ENCODE peak calls at places on chromosomes 11 and 22, in six cellular contexts. One of them, this sample, is unnamed.

GRCh38 chr22:22085702-22086500 is 103.3 kb upstream of the TOP3B start:
- DNase-seq in stimulated activated CD8-positive, alpha-beta memory T cell treated with anti-CD3 and anti-CD28 coated beads, Interleukin-15, amount 100 ng/mL, for 24 hours: no peak
- DNase-seq in kidney tubule cell: peak
- DNase-seq in stimulated activated CD4-positive, alpha-beta T cell treated with anti-CD3 and anti-CD28 coated beads, TNF-alpha, amount 100 ng/mL, for 24 hours: no peak
- DNase-seq in T-helper 2 cell: no peak
- DNase-seq in coronary artery: no peak
- DNase-seq in this sample: peak

GRCh38 chr11:119729581-119730346 is 764 bp upstream of the NECTIN1 start:
- DNase-seq in coronary artery: peak
- DNase-seq in kidney tubule cell: peak
- DNase-seq in T-helper 2 cell: no peak
- DNase-seq in stimulated activated CD4-positive, alpha-beta T cell treated with anti-CD3 and anti-CD28 coated beads, TNF-alpha, amount 100 ng/mL, for 24 hours: no peak
- DNase-seq in stimulated activated CD8-positive, alpha-beta memory T cell treated with anti-CD3 and anti-CD28 coated beads, Interleukin-15, amount 100 ng/mL, for 24 hours: no peak
- DNase-seq in this sample: peak

GRCh38 chr11:33377100-33377851 is 120.1 kb downstream of the HIPK3 start:
- DNase-seq in kidney tubule cell: no peak
- DNase-seq in stimulated activated CD8-positive, alpha-beta memory T cell treated with anti-CD3 and anti-CD28 coated beads, Interleukin-15, amount 100 ng/mL, for 24 hours: no peak
- DNase-seq in stimulated activated CD4-positive, alpha-beta T cell treated with anti-CD3 and anti-CD28 coated beads, TNF-alpha, amount 100 ng/mL, for 24 hours: no peak
- DNase-seq in coronary artery: no peak
- DNase-seq in T-helper 2 cell: no peak
- DNase-seq in this sample: no peak

GRCh38 chr11:134955281-134955680 is 543.2 kb upstream of the B3GAT1 start:
- DNase-seq in coronary artery: no peak
- DNase-seq in stimulated activated CD8-positive, alpha-beta memory T cell treated with anti-CD3 and anti-CD28 coated beads, Interleukin-15, amount 100 ng/mL, for 24 hours: no peak
- DNase-seq in kidney tubule cell: no peak
- DNase-seq in stimulated activated CD4-positive, alpha-beta T cell treated with anti-CD3 and anti-CD28 coated beads, TNF-alpha, amount 100 ng/mL, for 24 hours: no peak
- DNase-seq in T-helper 2 cell: no peak
- DNase-seq in this sample: no peak

GRCh38 chr11:59225017-59225416 is 12.3 kb upstream of the MPEG1 start:
- DNase-seq in stimulated activated CD4-positive, alpha-beta T cell treated with anti-CD3 and anti-CD28 coated beads, TNF-alpha, amount 100 ng/mL, for 24 hours: no peak
- DNase-seq in coronary artery: no peak
- DNase-seq in stimulated activated CD8-positive, alpha-beta memory T cell treated with anti-CD3 and anti-CD28 coated beads, Interleukin-15, amount 100 ng/mL, for 24 hours: no peak
- DNase-seq in T-helper 2 cell: no peak
- DNase-seq in kidney tubule cell: no peak
- DNase-seq in this sample: no peak

GRCh38 chr22:46433318-46433717 is 97.8 kb downstream of the TRMU start:
- DNase-seq in kidney tubule cell: no peak
- DNase-seq in coronary artery: no peak
- DNase-seq in stimulated activated CD4-positive, alpha-beta T cell treated with anti-CD3 and anti-CD28 coated beads, TNF-alpha, amount 100 ng/mL, for 24 hours: no peak
- DNase-seq in T-helper 2 cell: no peak
- DNase-seq in stimulated activated CD8-positive, alpha-beta memory T cell treated with anti-CD3 and anti-CD28 coated beads, Interleukin-15, amount 100 ng/mL, for 24 hours: no peak
- DNase-seq in this sample: no peak

GRCh38 chr11:14611939-14612338 is 31.7 kb upstream of the PDE3B start:
- DNase-seq in kidney tubule cell: no peak
- DNase-seq in stimulated activated CD8-positive, alpha-beta memory T cell treated with anti-CD3 and anti-CD28 coated beads, Interleukin-15, amount 100 ng/mL, for 24 hours: no peak
- DNase-seq in stimulated activated CD4-positive, alpha-beta T cell treated with anti-CD3 and anti-CD28 coated beads, TNF-alpha, amount 100 ng/mL, for 24 hours: no peak
- DNase-seq in T-helper 2 cell: no peak
- DNase-seq in coronary artery: no peak
- DNase-seq in this sample: no peak

GRCh38 chr11:134976540-134976939 is 564.5 kb upstream of the B3GAT1 start:
- DNase-seq in kidney tubule cell: no peak
- DNase-seq in T-helper 2 cell: no peak
- DNase-seq in coronary artery: no peak
- DNase-seq in stimulated activated CD8-positive, alpha-beta memory T cell treated with anti-CD3 and anti-CD28 coated beads, Interleukin-15, amount 100 ng/mL, for 24 hours: no peak
- DNase-seq in stimulated activated CD4-positive, alpha-beta T cell treated with anti-CD3 and anti-CD28 coated beads, TNF-alpha, amount 100 ng/mL, for 24 hours: no peak
- DNase-seq in this sample: no peak

GRCh38 chr11:65305501-65306268 is 9.0 kb upstream of the CDC42EP2 start:
- DNase-seq in T-helper 2 cell: no peak
- DNase-seq in coronary artery: no peak
- DNase-seq in stimulated activated CD8-positive, alpha-beta memory T cell treated with anti-CD3 and anti-CD28 coated beads, Interleukin-15, amount 100 ng/mL, for 24 hours: no peak
- DNase-seq in stimulated activated CD4-positive, alpha-beta T cell treated with anti-CD3 and anti-CD28 coated beads, TNF-alpha, amount 100 ng/mL, for 24 hours: no peak
- DNase-seq in kidney tubule cell: peak
- DNase-seq in this sample: no peak

GRCh38 chr22:41770715-41771452 is 29.6 kb upstream of the CCDC134 start:
- DNase-seq in stimulated activated CD8-positive, alpha-beta memory T cell treated with anti-CD3 and anti-CD28 coated beads, Interleukin-15, amount 100 ng/mL, for 24 hours: no peak
- DNase-seq in coronary artery: no peak
- DNase-seq in T-helper 2 cell: no peak
- DNase-seq in stimulated activated CD4-positive, alpha-beta T cell treated with anti-CD3 and anti-CD28 coated beads, TNF-alpha, amount 100 ng/mL, for 24 hours: no peak
- DNase-seq in kidney tubule cell: peak
- DNase-seq in this sample: no peak

GRCh38 chr11:14119357-14119756 is 156.8 kb downstream of the SPON1 start:
- DNase-seq in stimulated activated CD8-positive, alpha-beta memory T cell treated with anti-CD3 and anti-CD28 coated beads, Interleukin-15, amount 100 ng/mL, for 24 hours: no peak
- DNase-seq in coronary artery: no peak
- DNase-seq in kidney tubule cell: peak
- DNase-seq in T-helper 2 cell: no peak
- DNase-seq in stimulated activated CD4-positive, alpha-beta T cell treated with anti-CD3 and anti-CD28 coated beads, TNF-alpha, amount 100 ng/mL, for 24 hours: no peak
- DNase-seq in this sample: no peak

GRCh38 chr22:39526736-39527171 is 5.8 kb downstream of the RPS19BP1 start:
- DNase-seq in T-helper 2 cell: no peak
- DNase-seq in stimulated activated CD8-positive, alpha-beta memory T cell treated with anti-CD3 and anti-CD28 coated beads, Interleukin-15, amount 100 ng/mL, for 24 hours: no peak
- DNase-seq in kidney tubule cell: no peak
- DNase-seq in stimulated activated CD4-positive, alpha-beta T cell treated with anti-CD3 and anti-CD28 coated beads, TNF-alpha, amount 100 ng/mL, for 24 hours: no peak
- DNase-seq in coronary artery: no peak
- DNase-seq in this sample: no peak

GRCh38 chr11:72972541-72973128 is 158.4 kb downstream of the ATG16L2 start:
- DNase-seq in kidney tubule cell: no peak
- DNase-seq in stimulated activated CD4-positive, alpha-beta T cell treated with anti-CD3 and anti-CD28 coated beads, TNF-alpha, amount 100 ng/mL, for 24 hours: no peak
- DNase-seq in stimulated activated CD8-positive, alpha-beta memory T cell treated with anti-CD3 and anti-CD28 coated beads, Interleukin-15, amount 100 ng/mL, for 24 hours: no peak
- DNase-seq in coronary artery: no peak
- DNase-seq in T-helper 2 cell: no peak
- DNase-seq in this sample: no peak

GRCh38 chr11:7348432-7349298 is 97.0 kb downstream of the SYT9 start:
- DNase-seq in stimulated activated CD4-positive, alpha-beta T cell treated with anti-CD3 and anti-CD28 coated beads, TNF-alpha, amount 100 ng/mL, for 24 hours: no peak
- DNase-seq in stimulated activated CD8-positive, alpha-beta memory T cell treated with anti-CD3 and anti-CD28 coated beads, Interleukin-15, amount 100 ng/mL, for 24 hours: no peak
- DNase-seq in T-helper 2 cell: no peak
- DNase-seq in kidney tubule cell: no peak
- DNase-seq in coronary artery: no peak
- DNase-seq in this sample: peak

GRCh38 chr22:24772493-24773220 is 1.9 kb downstream of the PIWIL3 start:
- DNase-seq in T-helper 2 cell: no peak
- DNase-seq in stimulated activated CD8-positive, alpha-beta memory T cell treated with anti-CD3 and anti-CD28 coated beads, Interleukin-15, amount 100 ng/mL, for 24 hours: no peak
- DNase-seq in coronary artery: no peak
- DNase-seq in stimulated activated CD4-positive, alpha-beta T cell treated with anti-CD3 and anti-CD28 coated beads, TNF-alpha, amount 100 ng/mL, for 24 hours: no peak
- DNase-seq in kidney tubule cell: peak
- DNase-seq in this sample: peak

GRCh38 chr11:94528551-94528950 is 15.2 kb upstream of the FUT4 start:
- DNase-seq in coronary artery: no peak
- DNase-seq in stimulated activated CD4-positive, alpha-beta T cell treated with anti-CD3 and anti-CD28 coated beads, TNF-alpha, amount 100 ng/mL, for 24 hours: no peak
- DNase-seq in T-helper 2 cell: no peak
- DNase-seq in stimulated activated CD8-positive, alpha-beta memory T cell treated with anti-CD3 and anti-CD28 coated beads, Interleukin-15, amount 100 ng/mL, for 24 hours: no peak
- DNase-seq in kidney tubule cell: peak
- DNase-seq in this sample: no peak

GRCh38 chr11:9351956-9352355 is 32.5 kb upstream of the IPO7 start:
- DNase-seq in stimulated activated CD8-positive, alpha-beta memory T cell treated with anti-CD3 and anti-CD28 coated beads, Interleukin-15, amount 100 ng/mL, for 24 hours: no peak
- DNase-seq in T-helper 2 cell: no peak
- DNase-seq in coronary artery: no peak
- DNase-seq in kidney tubule cell: peak
- DNase-seq in stimulated activated CD4-positive, alpha-beta T cell treated with anti-CD3 and anti-CD28 coated beads, TNF-alpha, amount 100 ng/mL, for 24 hours: no peak
- DNase-seq in this sample: no peak

GRCh38 chr22:12601870-12602779 is 2925.9 kb upstream of the OR11H1 start:
- DNase-seq in stimulated activated CD4-positive, alpha-beta T cell treated with anti-CD3 and anti-CD28 coated beads, TNF-alpha, amount 100 ng/mL, for 24 hours: no peak
- DNase-seq in coronary artery: no peak
- DNase-seq in kidney tubule cell: no peak
- DNase-seq in T-helper 2 cell: no peak
- DNase-seq in stimulated activated CD8-positive, alpha-beta memory T cell treated with anti-CD3 and anti-CD28 coated beads, Interleukin-15, amount 100 ng/mL, for 24 hours: no peak
- DNase-seq in this sample: peak

GRCh38 chr11:10439924-10440323 is 15.1 kb upstream of the AMPD3 start:
- DNase-seq in kidney tubule cell: no peak
- DNase-seq in stimulated activated CD4-positive, alpha-beta T cell treated with anti-CD3 and anti-CD28 coated beads, TNF-alpha, amount 100 ng/mL, for 24 hours: no peak
- DNase-seq in coronary artery: no peak
- DNase-seq in stimulated activated CD8-positive, alpha-beta memory T cell treated with anti-CD3 and anti-CD28 coated beads, Interleukin-15, amount 100 ng/mL, for 24 hours: no peak
- DNase-seq in T-helper 2 cell: no peak
- DNase-seq in this sample: no peak

GRCh38 chr11:125772834-125773505 is 5.7 kb downstream of the PATE2 start:
- DNase-seq in coronary artery: no peak
- DNase-seq in stimulated activated CD4-positive, alpha-beta T cell treated with anti-CD3 and anti-CD28 coated beads, TNF-alpha, amount 100 ng/mL, for 24 hours: no peak
- DNase-seq in kidney tubule cell: peak
- DNase-seq in T-helper 2 cell: no peak
- DNase-seq in stimulated activated CD8-positive, alpha-beta memory T cell treated with anti-CD3 and anti-CD28 coated beads, Interleukin-15, amount 100 ng/mL, for 24 hours: no peak
- DNase-seq in this sample: no peak